ENCODE peak calls at places on chromosomes 16 and 17, in five cellular contexts. M is BJ, K is left ventricle myocardium inferior, N is foreskin keratinocyte, S is GM13977. F is an unnamed sample.

GRCh38 chr16:70683146-70683944 is 2.5 kb downstream of the MTSS2 start:
- DNase-seq in K (no peak), N (no peak), S (no peak), M (no peak), F (no peak)

GRCh38 chr17:52027620-52028019 is 130.9 kb downstream of the CA10 start:
- DNase-seq in M (peak; percentile 22), K (no peak), S (no peak), N (peak; percentile 68), F (no peak)

GRCh38 chr16:68972720-68973119 is 129.4 kb downstream of the TANGO6 start:
- DNase-seq in K (no peak), M (no peak), N (no peak), S (no peak), F (no peak)

GRCh38 chr16:80682435-80683070 is 121.8 kb downstream of the CDYL2 start:
- DNase-seq in K (no peak), N (peak; percentile 55), M (peak; percentile 9), S (no peak), F (no peak)

GRCh38 chr17:28712037-28712704 is 483 bp upstream of the PROCA1 start:
- DNase-seq in N (no peak), K (peak; percentile 63), M (no peak), S (peak; percentile 85), F (peak; percentile 87)

GRCh38 chr17:47192549-47192948 is 3.5 kb upstream of the CDC27 start:
- DNase-seq in N (no peak), M (no peak), K (no peak), S (no peak), F (no peak)

GRCh38 chr17:1532836-1533602 is 16.6 kb upstream of the INPP5K start:
- DNase-seq in N (no peak), S (no peak), K (no peak), M (no peak), F (peak; percentile 55)

GRCh38 chr17:39194089-39194984 is 3.1 kb downstream of the CACNB1 start:
- DNase-seq in S (no peak), K (peak; percentile 68), M (no peak), N (no peak), F (no peak)

GRCh38 chr17:82006468-82007227 is 16.0 kb downstream of the CENPX start:
- DNase-seq in S (no peak), N (no peak), K (no peak), M (no peak), F (no peak)

GRCh38 chr17:74126179-74126900 is 77.1 kb upstream of the RPL38 start:
- DNase-seq in M (no peak), K (no peak), N (no peak), S (no peak), F (no peak)

GRCh38 chr16:3023415-3023668 is 400 bp downstream of the HCFC1R1 start:
- DNase-seq in K (peak; percentile 47), S (no peak), M (peak; percentile 49), N (peak; percentile 81), F (no peak)

GRCh38 chr16:3023669-3024478 is at the start of the genes HCFC1R1 and THOC6:
- DNase-seq in S (peak; percentile 95), K (peak; percentile 97), M (peak; percentile 88), N (peak; percentile 96), F (peak; percentile 93)

GRCh38 chr16:3026003-3026378 is 2.2 kb downstream of the THOC6 start:
- DNase-seq in K (no peak), S (no peak), M (no peak), N (no peak), F (no peak)

GRCh38 chr16:3026609-3027487 is 3.0 kb downstream of the THOC6 start:
- DNase-seq in N (no peak), S (no peak), K (no peak), M (no peak), F (no peak)

GRCh38 chr16:3025032-3026002 is 1.5 kb downstream of the THOC6 start:
- DNase-seq in S (no peak), M (no peak), N (no peak), K (no peak), F (no peak)
- TF ChIP-seq CTCF in S (no peak), M (no peak), N (no peak), K (no peak), F (no peak)

GRCh38 chr17:17782425-17783120 is 54.2 kb downstream of the SREBF1 start:
- DNase-seq in K (no peak), M (no peak), S (peak; percentile 65), N (no peak), F (peak; percentile 65)

GRCh38 chr17:17781591-17782424 is 55.0 kb downstream of the SREBF1 start:
- DNase-seq in N (no peak), K (peak; percentile 85), M (no peak), S (no peak), F (no peak)

GRCh38 chr17:17784599-17785264 is 52.1 kb downstream of the SREBF1 start:
- DNase-seq in N (no peak), M (no peak), K (no peak), S (no peak), F (no peak)

GRCh38 chr17:17783825-17784598 is 52.8 kb downstream of the SREBF1 start:
- DNase-seq in N (no peak), K (peak; percentile 66), S (no peak), M (no peak), F (no peak)

DNA sequence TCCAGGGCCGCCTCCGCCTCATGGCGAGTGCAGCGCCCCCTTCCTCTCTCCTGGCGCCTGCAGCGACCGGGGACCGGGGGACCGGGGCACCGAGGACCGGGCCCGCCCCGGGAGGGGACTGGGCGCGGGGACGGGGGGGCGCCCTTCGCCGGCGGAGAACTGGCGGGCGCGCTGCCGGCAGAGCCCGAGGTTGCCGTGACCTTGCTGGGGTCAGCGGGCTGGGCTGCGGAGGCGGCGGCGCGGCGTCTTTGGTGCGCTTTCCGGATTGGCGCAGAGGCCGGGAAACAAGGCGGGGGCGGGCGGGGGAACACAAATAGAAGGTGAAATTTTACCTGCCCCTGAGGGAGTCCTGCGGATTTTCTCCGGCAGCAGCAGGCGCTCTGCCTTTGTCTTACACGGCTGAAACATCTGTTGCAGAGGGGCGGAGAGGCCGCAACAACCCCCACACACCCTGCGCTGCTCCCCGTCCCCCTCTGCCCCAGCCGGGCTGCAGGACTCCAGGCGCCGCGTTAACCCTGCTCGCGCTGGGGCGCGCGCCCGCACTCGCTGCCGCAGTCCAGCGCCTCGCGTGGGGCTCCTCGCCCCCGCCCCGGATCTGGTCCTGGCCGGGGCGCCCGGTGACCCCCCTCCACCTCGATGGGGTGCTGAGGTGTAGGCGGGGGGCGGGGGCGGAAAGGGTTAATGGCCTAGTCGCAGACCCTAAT is 53.5 kb downstream of the SREBF1 start:
- DNase-seq in N (no peak), K (peak; percentile 85), S (peak; percentile 84), M (no peak), F (peak; percentile 84)
- TF ChIP-seq CTCF in N (peak; percentile 52), K (peak; percentile 45), S (peak; percentile 39), M (no peak), F (peak; percentile 24)

DNA sequence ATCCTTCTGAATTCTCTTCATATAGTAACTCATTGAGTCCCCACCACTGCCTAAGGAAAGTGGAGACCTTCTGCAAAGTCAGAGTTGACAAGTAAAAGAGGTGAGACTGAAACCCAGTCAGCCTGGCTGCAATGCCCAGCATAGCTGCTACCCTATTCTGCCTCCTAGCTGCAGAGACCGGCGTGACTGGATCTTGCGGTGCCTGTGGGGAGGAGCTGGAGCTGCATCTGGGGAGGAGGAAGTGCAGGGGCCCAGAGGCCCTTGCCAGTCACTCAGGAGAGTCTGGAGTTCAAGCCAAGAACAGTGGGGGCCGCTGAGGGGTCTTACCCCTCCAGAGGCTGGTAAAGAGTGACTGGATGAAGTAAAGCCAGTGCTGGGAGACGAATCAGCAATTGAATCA is 35.0 kb upstream of the ZNF423 start:
- DNase-seq in M (no peak), K (no peak), N (no peak), S (no peak), F (no peak)
- TF ChIP-seq CTCF in M (no peak), K (peak; percentile 41), N (no peak), S (peak; percentile 27), F (no peak)

DNA sequence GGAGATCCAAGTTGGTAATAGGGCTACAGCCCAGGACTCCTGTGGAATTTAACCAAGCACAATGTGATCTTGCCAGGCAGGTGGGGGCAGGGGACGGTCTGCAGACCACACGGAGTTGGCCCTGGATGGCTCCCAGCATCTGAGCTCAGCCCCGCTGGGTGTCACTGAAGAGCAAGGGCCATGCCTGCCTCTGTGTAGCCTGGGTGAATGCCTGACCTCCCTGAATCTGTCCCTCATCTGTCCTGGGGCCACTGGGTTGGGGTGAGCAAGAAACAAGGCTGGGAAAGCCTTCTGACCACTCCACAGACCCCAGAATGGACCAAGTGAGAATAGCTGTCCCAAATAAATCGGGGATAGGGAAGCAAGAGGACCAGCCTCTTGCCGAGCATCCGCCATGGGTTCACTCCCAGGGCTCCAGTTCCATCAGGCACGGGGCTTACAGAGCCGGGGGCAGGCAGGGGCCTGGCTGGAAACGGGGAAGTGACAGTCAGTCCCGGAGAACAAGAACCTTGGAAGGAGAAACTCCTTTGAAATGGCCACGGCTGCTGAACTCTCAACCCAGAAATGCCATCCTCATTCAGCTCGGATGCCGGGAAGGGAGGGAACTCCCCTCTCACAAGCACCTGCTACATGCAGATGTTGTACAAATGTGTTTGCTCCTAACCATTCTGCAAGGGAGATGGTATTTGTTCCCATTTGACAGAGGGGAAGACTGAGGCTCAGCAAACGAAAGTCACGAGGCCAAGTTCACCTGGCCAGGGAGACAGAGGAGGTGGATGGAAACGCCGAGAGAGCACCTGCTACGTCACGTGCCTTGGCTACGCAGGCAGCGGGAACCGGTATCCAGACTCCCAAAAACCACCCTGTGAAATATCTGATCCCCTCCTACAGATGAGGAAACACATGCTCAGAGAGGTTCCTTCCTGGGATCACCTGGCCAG is 50.0 kb downstream of the RMI2 start:
- DNase-seq in M (no peak), K (no peak), S (no peak), N (no peak), F (no peak)
- TF ChIP-seq CTCF in M (no peak), K (no peak), S (no peak), N (no peak), F (no peak)

GRCh38 chr16:7025616-7026190 is 306.9 kb upstream of the RBFOX1 start:
- DNase-seq in S (peak; percentile 24), K (peak; percentile 58), M (no peak), N (no peak), F (peak; percentile 38)
- TF ChIP-seq CTCF in S (peak; percentile 48), K (peak; percentile 75), M (no peak), N (peak; percentile 21), F (no peak)

GRCh38 chr16:82621796-82622195 is 5.0 kb upstream of the CDH13 start:
- DNase-seq in M (no peak), K (no peak), S (no peak), N (no peak), F (no peak)
- TF ChIP-seq CTCF in M (peak; percentile 15), K (peak; percentile 44), S (no peak), N (peak; percentile 52), F (no peak)

DNA sequence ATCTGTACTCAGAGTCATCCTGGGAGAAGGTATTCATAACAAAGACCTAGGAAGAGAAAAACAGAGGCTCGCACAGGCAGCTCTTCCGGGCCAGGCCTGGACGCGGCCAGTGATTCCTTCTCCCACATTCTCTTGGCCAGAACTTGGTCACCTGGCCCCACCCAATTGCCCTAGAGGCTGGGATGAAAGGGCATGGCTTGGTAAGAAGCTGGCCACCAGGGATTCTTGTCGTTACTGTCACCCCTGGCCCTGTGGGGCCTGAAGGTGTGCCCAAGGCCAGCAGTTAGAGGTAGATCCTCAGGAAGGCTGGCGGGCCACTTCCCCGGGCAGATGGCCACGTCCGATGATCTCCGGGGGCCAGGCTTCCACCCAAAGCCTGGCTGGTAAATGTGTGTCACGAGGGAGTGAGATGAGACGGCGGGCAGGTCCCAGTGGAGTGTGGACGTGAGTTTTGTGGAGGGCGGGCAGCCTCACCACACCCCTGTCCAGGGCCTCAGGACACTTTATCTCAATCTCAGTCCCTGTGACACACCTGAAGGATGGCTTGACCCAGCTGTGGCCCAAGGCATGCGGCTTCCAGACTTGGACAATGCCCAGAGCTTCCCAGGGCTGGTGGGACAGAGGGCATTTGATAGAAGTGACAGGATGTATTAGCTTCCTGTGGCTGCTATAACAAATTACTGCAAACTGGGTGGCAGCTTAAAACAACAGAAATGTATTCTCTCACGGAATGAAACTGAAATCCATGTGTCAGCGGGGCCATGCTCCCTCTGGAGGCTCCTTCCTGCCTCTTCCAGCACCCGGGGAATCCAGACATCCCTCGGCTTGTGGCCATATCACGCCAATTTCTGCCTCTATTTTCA is 66.3 kb upstream of the GSE1 start:
- DNase-seq in M (no peak), K (no peak), N (no peak), S (no peak), F (no peak)
- TF ChIP-seq CTCF in M (no peak), K (peak; percentile 44), N (peak; percentile 29), S (no peak), F (no peak)